ENCODE peak calls at places on chromosomes 2 and 18, in four cellular contexts. F, Z, H and W are unnamed samples. For H3K4me1, the result is how much of the 10 kb centered on the place peaks cover.

GRCh38 chr2:9897331-9897737 is 54.1 kb downstream of the TAF1B start:
- DNase-seq in F (peak), H (no peak), Z (peak), W (no peak)

GRCh38 chr2:204583773-204584172 is 38.5 kb downstream of the PARD3B start:
- DNase-seq in H (no peak), F (no peak), Z (no peak), W (no peak)

GRCh38 chr2:128371648-128372345 is 53.1 kb upstream of the HS6ST1 start:
- DNase-seq in H (no peak), Z (no peak), F (no peak), W (no peak)

GRCh38 chr2:226211439-226211838 is 588.2 kb downstream of the IRS1 start:
- DNase-seq in H (no peak), F (no peak), Z (no peak), W (no peak)

GRCh38 chr2:215409331-215410127 is 26.3 kb downstream of the FN1 start:
- DNase-seq in F (no peak), H (no peak), Z (no peak), W (no peak)

GRCh38 chr2:45382744-45383143 is 228.3 kb downstream of the SRBD1 start:
- DNase-seq in H (no peak), Z (no peak), F (no peak), W (no peak)

GRCh38 chr18:1018211-1018651 is 113.6 kb downstream of the ADCYAP1 start:
- DNase-seq in Z (no peak), H (no peak), F (peak), W (no peak)

GRCh38 chr2:145007673-145008263 is 487.8 kb upstream of the ZEB2 start:
- DNase-seq in F (no peak), Z (peak), H (no peak), W (no peak)

GRCh38 chr2:100271210-100271609 is 51.1 kb downstream of the LONRF2 start:
- DNase-seq in Z (no peak), H (no peak), F (no peak), W (no peak)

GRCh38 chr18:31225668-31226067 is 63.0 kb upstream of the DSC1 start:
- DNase-seq in Z (no peak), H (no peak), F (peak), W (no peak)

GRCh38 chr18:79707671-79708070 is 28.1 kb downstream of the CTDP1 start:
- DNase-seq in F (no peak), H (no peak), Z (no peak), W (no peak)

GRCh38 chr2:224909885-224910517 is 132.3 kb downstream of the DOCK10 start:
- DNase-seq in Z (peak), H (peak), F (peak), W (peak)

GRCh38 chr2:23492337-23492675 is 107.3 kb downstream of the KLHL29 start:
- DNase-seq in F (no peak), Z (no peak), H (no peak), W (no peak)

GRCh38 chr2:10900216-10901109 is 11.3 kb upstream of the KCNF1 start:
- DNase-seq in Z (peak), F (no peak), H (no peak), W (no peak)

GRCh38 chr18:61398961-61399632 is 65.9 kb downstream of the CDH20 start:
- DNase-seq in Z (no peak), H (no peak), F (no peak), W (no peak)

GRCh38 chr2:100876231-100876860 is 56.4 kb downstream of the NPAS2 start:
- DNase-seq in F (no peak), H (no peak), Z (no peak), W (no peak)

GRCh38 chr2:36512705-36513104 is 85.3 kb downstream of the FEZ2 start:
- DNase-seq in Z (no peak), H (no peak), F (no peak), W (no peak)

DNA sequence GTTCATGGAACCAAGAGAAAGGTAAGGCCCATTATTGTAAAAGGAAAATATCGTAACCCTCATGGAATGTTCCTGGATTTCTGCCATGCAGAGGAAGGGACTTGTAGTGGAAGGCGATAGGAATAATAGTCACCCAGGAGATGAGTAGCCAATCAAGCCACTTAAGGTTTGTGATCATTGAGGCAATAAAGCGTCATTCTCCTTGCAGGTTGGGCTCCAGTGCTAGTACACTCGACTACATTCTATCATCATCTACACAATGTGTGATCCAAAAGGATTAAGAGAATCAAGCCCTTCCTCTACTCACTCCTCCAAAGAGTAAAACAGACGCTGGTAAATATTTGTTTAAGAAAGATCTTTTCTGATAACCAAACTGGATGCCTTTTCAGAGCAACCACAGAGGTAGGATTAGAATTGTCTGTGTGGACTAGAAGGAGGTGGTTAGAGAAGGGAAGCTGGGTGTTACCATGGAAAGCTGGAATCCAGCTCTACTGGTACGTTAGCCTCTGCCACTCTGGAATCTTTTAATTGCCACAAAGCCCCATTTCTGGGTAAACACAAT is 245.7 kb downstream of the IKZF2 start:
- DNase-seq in F (peak), H (no peak), Z (no peak), W (no peak)
- H3K4me1 ChIP-seq in F (under half), H (under half), Z (under half), W (under half)

DNA sequence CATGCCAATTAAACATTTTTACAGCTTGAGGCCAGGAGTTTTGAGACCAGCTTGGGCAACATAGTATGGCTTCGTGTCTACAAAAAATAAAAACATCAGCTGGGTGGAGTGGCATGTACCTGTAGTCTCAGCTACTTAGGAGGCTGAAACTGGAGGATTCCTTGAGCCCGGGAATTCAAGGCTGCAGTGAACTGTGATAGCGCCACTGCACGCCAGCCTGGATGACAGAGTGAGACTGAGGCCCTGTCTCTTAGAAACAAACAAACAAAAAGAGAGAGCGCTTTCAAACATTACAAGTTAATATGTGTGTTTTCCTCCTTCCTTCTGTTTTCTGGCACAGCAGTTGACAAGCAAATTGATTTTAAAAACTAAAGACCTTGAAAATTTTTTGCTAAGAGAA is 9.9 kb downstream of the EPC2 start:
- DNase-seq in H (no peak), F (no peak), Z (no peak), W (no peak)
- H3K4me1 ChIP-seq in H (half or more), F (under half), Z (under half), W (under half)

DNA sequence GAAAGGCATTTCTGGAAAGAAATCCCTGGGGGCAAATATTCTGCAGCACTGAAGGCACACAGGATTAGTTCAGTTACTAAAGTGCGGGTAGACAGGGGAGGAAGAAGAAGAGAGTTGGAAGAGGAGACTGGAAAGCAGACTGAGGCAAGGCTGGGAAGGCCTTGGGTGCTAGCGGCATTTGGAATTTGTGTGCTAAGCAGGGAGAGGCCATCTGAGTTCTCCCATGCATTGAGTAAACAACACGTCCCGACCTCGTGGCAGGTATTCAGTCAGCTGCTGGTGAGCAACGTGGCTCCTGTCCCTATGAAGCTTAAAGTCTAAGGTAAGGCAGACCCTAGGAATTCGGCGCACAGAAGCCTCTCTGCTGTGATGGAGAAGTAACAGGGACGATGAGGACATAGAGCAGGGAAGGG is 30.7 kb downstream of the ATP8B1 start:
- DNase-seq in Z (no peak), F (no peak), H (no peak), W (no peak)
- H3K4me1 ChIP-seq in Z (half or more), F (under half), H (under half), W (under half)

DNA sequence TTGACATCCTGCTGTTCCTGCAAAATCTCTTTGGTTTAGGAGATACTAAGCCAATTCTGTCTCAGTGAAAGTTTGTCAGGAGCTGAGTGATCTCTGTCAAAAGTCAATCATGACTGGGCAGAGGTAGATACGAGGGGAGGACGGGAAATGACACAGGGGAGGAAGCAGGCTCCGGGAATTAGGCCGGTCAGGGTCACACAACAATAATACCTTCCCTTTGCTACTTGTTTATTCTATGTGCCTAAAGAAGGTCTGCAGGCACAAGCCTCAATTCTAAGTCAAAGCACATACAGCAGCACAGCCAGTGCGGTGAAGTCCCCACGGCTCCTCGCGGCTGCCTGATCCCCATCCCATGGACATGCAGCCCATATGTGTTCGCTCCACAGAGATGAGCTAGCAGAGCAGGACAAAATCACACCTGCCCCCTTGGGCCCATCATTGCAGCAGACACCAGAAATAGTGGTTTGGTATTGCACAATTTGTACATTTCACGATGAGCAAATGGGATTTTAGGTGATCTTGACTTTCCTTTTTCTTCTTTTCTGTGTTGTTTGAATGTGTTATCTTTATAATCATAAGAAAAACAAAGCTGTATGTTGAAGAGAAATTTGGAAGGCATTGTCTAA is 141.4 kb downstream of the VAPA start:
- DNase-seq in F (no peak), H (no peak), Z (no peak), W (no peak)
- H3K4me1 ChIP-seq in F (under half), H (under half), Z (under half), W (under half)

DNA sequence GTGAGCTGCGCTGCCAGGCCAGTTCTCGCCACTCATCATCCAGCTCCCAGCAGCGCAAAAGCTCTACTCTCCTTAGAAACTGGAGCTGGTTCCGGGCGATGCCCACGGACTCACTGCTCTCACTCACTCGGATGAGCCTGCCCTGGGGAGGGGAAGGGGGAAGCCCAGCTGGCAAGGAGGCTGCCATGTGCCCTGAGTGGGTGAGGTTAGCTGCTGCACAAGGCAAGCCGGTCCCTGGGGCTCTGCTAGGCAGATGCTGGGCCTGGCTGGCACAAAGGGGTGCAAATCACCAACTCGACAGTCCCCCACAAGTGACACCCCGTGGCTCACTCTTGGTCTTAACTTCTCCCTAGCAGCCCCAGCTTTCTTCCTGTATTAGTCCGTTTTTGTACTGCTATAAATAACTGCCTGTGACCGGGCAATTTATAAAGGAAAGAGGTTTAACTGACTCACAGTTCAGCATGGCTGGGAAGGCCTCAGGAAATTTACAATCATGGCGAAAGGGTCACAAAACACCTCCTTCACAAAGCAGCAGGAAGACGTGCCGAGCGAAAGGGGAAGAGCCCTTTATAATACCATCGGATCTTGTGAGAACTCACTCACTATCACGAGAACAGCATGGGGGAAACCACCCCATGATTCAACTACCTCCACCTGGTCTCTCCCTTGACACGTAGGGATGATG is 33.3 kb downstream of the ADCY3 start:
- DNase-seq in H (no peak), Z (no peak), F (no peak), W (no peak)
- H3K4me1 ChIP-seq in H (under half), Z (under half), F (under half), W (under half)